ENCODE peak calls at places on chromosome 22, in nine cellular contexts. H is RKO; L is M059J; V is stimulated activated CD4-positive, alpha-beta T cell treated with anti-CD3 and anti-CD28 coated beads, Interleukin-15, amount 100 ng/mL, for 24 hours; N is iris pigment epithelial cell; I is central memory CD4-positive, alpha-beta T cell; E is body of pancreas; B is activated CD4-positive, CD25-positive, alpha-beta regulatory T cell treated with anti-CD3 and anti-CD28 coated beads, Interleukin-2, amount 50 U/mL, for 16 hours; M is fibroblast of mammary gland. G is an unnamed sample.

GRCh38 chr22:45772726-45773125 is 101.1 kb downstream of the ATXN10 start:
- DNase-seq in M (no peak), I (no peak), B (no peak), H (no peak), E (no peak), N (no peak), V (no peak), L (no peak), G (no peak)

GRCh38 chr22:19796169-19796568 is 35.6 kb downstream of the TBX1 start:
- DNase-seq in L (no peak), B (no peak), M (no peak), I (no peak), E (no peak), V (no peak), N (no peak), H (no peak), G (no peak)

GRCh38 chr22:19631899-19632670 is 82.2 kb upstream of the SEPTIN5 start:
- DNase-seq in B (no peak), M (peak), E (peak), H (peak), N (peak), I (no peak), L (peak), V (peak), G (no peak)

GRCh38 chr22:32335471-32335870 is 22.2 kb upstream of the RFPL3 start:
- DNase-seq in H (no peak), V (no peak), M (no peak), E (no peak), I (no peak), N (no peak), B (no peak), L (no peak), G (no peak)

GRCh38 chr22:35154937-35155387 is 89.0 kb downstream of the ISX start:
- DNase-seq in E (peak), B (no peak), H (peak), L (peak), N (peak), I (no peak), M (peak), V (peak), G (peak)

GRCh38 chr22:47371263-47372090 is 609.0 kb downstream of the TBC1D22A start:
- DNase-seq in M (peak), H (no peak), L (no peak), I (no peak), E (no peak), N (no peak), B (no peak), V (no peak), G (peak)

GRCh38 chr22:26552466-26552865 is 37.5 kb downstream of the TPST2 start:
- DNase-seq in V (no peak), N (no peak), E (no peak), B (no peak), H (no peak), M (peak), I (no peak), L (no peak), G (no peak)

GRCh38 chr22:26589845-26590524 is at the start of gene TPST2:
- DNase-seq in V (peak), H (peak), N (peak), B (peak), M (peak), I (peak), L (peak), E (peak), G (peak)

GRCh38 chr22:36823177-36823839 is 6.5 kb upstream of the PVALB start:
- DNase-seq in M (no peak), E (no peak), V (no peak), H (no peak), I (no peak), B (no peak), L (no peak), N (peak), G (no peak)

GRCh38 chr22:46295277-46295971 is 1.2 kb upstream of the GTSE1 start:
- DNase-seq in B (no peak), V (no peak), E (no peak), L (no peak), I (no peak), M (no peak), N (no peak), H (no peak), G (no peak)

GRCh38 chr22:40348025-40348658 is 1.8 kb downstream of the ADSL start:
- DNase-seq in H (peak), V (peak), L (peak), N (peak), B (peak), I (peak), E (peak), M (peak), G (no peak)

GRCh38 chr22:39130152-39130704 is 22.3 kb downstream of the CBX7 start:
- DNase-seq in L (no peak), V (no peak), B (no peak), M (no peak), N (no peak), I (no peak), E (no peak), H (no peak), G (no peak)

GRCh38 chr22:46025973-46026906 is 49.3 kb upstream of the WNT7B start:
- DNase-seq in M (no peak), V (no peak), E (peak), I (no peak), H (no peak), B (no peak), N (no peak), L (no peak), G (peak)

GRCh38 chr22:48979482-48979881 is 848.2 kb downstream of the BRD1 start:
- DNase-seq in H (peak), I (no peak), M (peak), V (no peak), E (no peak), L (no peak), N (no peak), B (no peak), G (no peak)

GRCh38 chr22:49903322-49904039 is 14.8 kb downstream of the ALG12 start:
- DNase-seq in L (no peak), V (no peak), I (no peak), E (no peak), H (no peak), N (no peak), M (no peak), B (no peak), G (no peak)

GRCh38 chr22:46053563-46054090 is 76.7 kb upstream of the WNT7B start:
- DNase-seq in V (peak), H (peak), M (peak), L (peak), N (peak), E (peak), I (peak), B (no peak), G (peak)

GRCh38 chr22:32561163-32561562 is 86.6 kb downstream of the FBXO7 start:
- DNase-seq in N (no peak), E (no peak), V (no peak), M (no peak), L (no peak), I (no peak), B (no peak), H (no peak), G (no peak)

GRCh38 chr22:29605236-29605850 is 1.9 kb downstream of the NF2 start:
- DNase-seq in N (no peak), V (no peak), H (no peak), M (no peak), L (no peak), I (no peak), E (no peak), B (no peak), G (no peak)

GRCh38 chr22:40247976-40248375 is 70.3 kb downstream of the TNRC6B start:
- DNase-seq in N (no peak), B (no peak), V (peak), E (no peak), I (peak), M (no peak), H (no peak), L (no peak), G (no peak)

GRCh38 chr22:47776329-47776728 is 1013.9 kb downstream of the TBC1D22A start:
- DNase-seq in H (peak), V (no peak), L (no peak), I (no peak), N (no peak), E (peak), M (no peak), B (no peak), G (no peak)

GRCh38 chr22:38176170-38176741 is 5.4 kb downstream of the PLA2G6 start:
- DNase-seq in M (peak), V (no peak), B (no peak), L (peak), H (no peak), I (peak), E (peak), N (peak), G (no peak)

GRCh38 chr22:42933783-42934144 is 76.7 kb upstream of the ARFGAP3 start:
- DNase-seq in M (peak), L (peak), N (peak), H (peak), I (no peak), V (no peak), B (no peak), E (no peak), G (no peak)

GRCh38 chr22:35967046-35967397 is 61.6 kb downstream of the RBFOX2 start:
- DNase-seq in V (no peak), H (no peak), E (no peak), N (no peak), M (no peak), L (no peak), I (no peak), B (no peak), G (no peak)

GRCh38 chr22:22616636-22617035 is 27.8 kb upstream of the GGTLC2 start:
- DNase-seq in L (no peak), M (no peak), H (no peak), E (no peak), N (no peak), I (peak), V (peak), B (no peak), G (no peak)

GRCh38 chr22:23404689-23405365 is 175.3 kb downstream of the IGLL1 start:
- DNase-seq in I (no peak), N (no peak), V (no peak), M (peak), L (no peak), H (peak), B (no peak), E (peak), G (no peak)

GRCh38 chr22:35070451-35071093 is 4.6 kb downstream of the ISX start:
- DNase-seq in B (no peak), E (no peak), H (no peak), V (no peak), M (no peak), I (no peak), L (no peak), N (no peak), G (no peak)